ENCODE peak calls at places on chromosomes 11 and 22, in four cellular contexts. C is Ammon's horn; W is hypothalamus; X is stimulated activated CD8-positive, alpha-beta memory T cell treated with anti-CD3 and anti-CD28 coated beads, Interleukin-4, amount 100 ng/mL, for 1 hour. F is an unnamed sample.

GRCh38 chr11:111922803-111923202 is 4.1 kb downstream of the C11orf52 start:
- DNase-seq in C (no peak), X (no peak), W (no peak), F (no peak)

GRCh38 chr11:34124885-34125668 is 19.6 kb downstream of the NAT10 start:
- DNase-seq in W (no peak), C (no peak), X (no peak), F (no peak)

GRCh38 chr11:42043312-42043711 is 583.9 kb upstream of the LRRC4C start:
- DNase-seq in W (no peak), C (no peak), X (no peak), F (no peak)

GRCh38 chr11:13635804-13636203 is 32.7 kb upstream of the FAR1 start:
- DNase-seq in W (no peak), C (no peak), X (no peak), F (no peak)

GRCh38 chr11:60900673-60901404 is 5.5 kb downstream of the PRPF19 start:
- DNase-seq in C (no peak), X (no peak), W (no peak), F (no peak)

GRCh38 chr11:96098511-96099241 is 174.8 kb upstream of the MTMR2 start:
- DNase-seq in C (no peak), W (no peak), X (no peak), F (no peak)

GRCh38 chr11:46386674-46387073 is 4.9 kb downstream of the CHRM4 start:
- DNase-seq in X (no peak), C (no peak), W (no peak), F (no peak)

GRCh38 chr11:94507485-94507884 is 4.8 kb upstream of the C11orf97 start:
- DNase-seq in X (no peak), W (no peak), C (no peak), F (no peak)

GRCh38 chr11:60343094-60343704 is 16.1 kb downstream of the MS4A6E start:
- DNase-seq in X (no peak), C (no peak), W (no peak), F (no peak)

GRCh38 chr11:126265801-126266200 is 2.9 kb downstream of the SRPRA start:
- DNase-seq in X (no peak), W (no peak), C (no peak), F (no peak)

GRCh38 chr11:62143727-62144126 is 19.9 kb downstream of the INCENP start:
- DNase-seq in C (no peak), X (no peak), W (no peak), F (no peak)

GRCh38 chr11:76233936-76234703 is 27.8 kb upstream of the WNT11 start:
- DNase-seq in W (no peak), X (no peak), C (peak), F (no peak)

GRCh38 chr22:46578251-46578823 is 40.9 kb upstream of the CELSR1 start:
- DNase-seq in C (no peak), W (no peak), X (no peak), F (no peak)

GRCh38 chr22:24894998-24895397 is 51.5 kb downstream of the LHFPL7 start:
- DNase-seq in C (peak), W (no peak), X (no peak), F (no peak)

GRCh38 chr22:46828323-46829139 is 66.1 kb downstream of the TBC1D22A start:
- DNase-seq in W (no peak), C (no peak), X (no peak), F (no peak)

GRCh38 chr22:26805131-26805530 is 147.7 kb downstream of the MIAT start:
- DNase-seq in W (no peak), X (no peak), C (no peak), F (no peak)

GRCh38 chr11:70530629-70531185 is 132.4 kb downstream of the CTTN start:
- DNase-seq in C (no peak), X (no peak), W (no peak), F (no peak)

GRCh38 chr11:28581286-28582242 is 473.4 kb downstream of the METTL15 start:
- DNase-seq in W (no peak), C (peak), X (no peak), F (no peak)

GRCh38 chr11:75445315-75445953 is 12.4 kb upstream of the KLHL35 start:
- DNase-seq in X (peak), C (peak), W (peak), F (peak)

GRCh38 chr11:77244277-77245014 is 57.0 kb downstream of the GDPD4 start:
- DNase-seq in X (no peak), W (no peak), C (no peak), F (no peak)

GRCh38 chr11:22982903-22983302 is 122.6 kb upstream of the CCDC179 start:
- DNase-seq in X (no peak), W (no peak), C (no peak), F (no peak)

GRCh38 chr11:19934828-19935259 is 222.2 kb downstream of the NAV2 start:
- DNase-seq in C (no peak), W (no peak), X (no peak), F (no peak)

F was measured in esophagus squamous epithelium.